ENCODE peak calls at places on chromosomes 16 and 17, in seven cellular contexts. G is uterus, H is lung, M is B cell, B is Caco-2, T is heart left ventricle, S is cardiac fibroblast. Z is an unnamed sample.

GRCh38 chr17:41717408-41718286 is 5.5 kb downstream of the GAST start:
- DNase-seq in G (no peak), H (no peak), M (no peak), B (no peak), T (no peak), S (peak), Z (no peak)

GRCh38 chr17:42284566-42284965 is 3.7 kb upstream of the STAT5A start:
- DNase-seq in G (peak), H (no peak), M (no peak), B (no peak), T (no peak), S (no peak), Z (no peak)

GRCh38 chr17:40541060-40541872 is 24.0 kb downstream of the CCR7 start:
- DNase-seq in G (peak), H (no peak), M (no peak), B (no peak), T (no peak), S (no peak), Z (peak)

GRCh38 chr16:51762081-51762995 is 611.3 kb upstream of the SALL1 start:
- DNase-seq in G (peak), H (peak), M (no peak), B (peak), T (peak), S (peak), Z (no peak)

GRCh38 chr16:18958621-18959578 is 24.8 kb upstream of the TMC7 start:
- DNase-seq in G (no peak), H (no peak), M (no peak), B (no peak), T (no peak), S (peak), Z (no peak)

GRCh38 chr17:40086150-40087044 is 14.0 kb downstream of the NR1D1 start:
- DNase-seq in G (peak), H (no peak), M (peak), B (peak), T (peak), S (peak), Z (no peak)

GRCh38 chr16:9091867-9092281 is 430 bp downstream of the HAPSTR1 start:
- DNase-seq in G (no peak), H (peak), M (no peak), B (no peak), T (peak), S (no peak), Z (peak)

GRCh38 chr17:73551756-73552155 is 92.5 kb downstream of the SDK2 start:
- DNase-seq in G (no peak), H (no peak), M (no peak), B (no peak), T (no peak), S (no peak), Z (no peak)

GRCh38 chr17:44850025-44850424 is 2.3 kb downstream of the HIGD1B start:
- DNase-seq in G (no peak), H (no peak), M (no peak), B (no peak), T (no peak), S (no peak), Z (no peak)

GRCh38 chr16:86862596-86862995 is 284.2 kb downstream of the FOXL1 start:
- DNase-seq in G (no peak), H (no peak), M (no peak), B (no peak), T (peak), S (no peak), Z (no peak)

GRCh38 chr16:85465328-85466307 is 147.5 kb upstream of the GSE1 start:
- DNase-seq in G (peak), H (no peak), M (no peak), B (no peak), T (peak), S (peak), Z (no peak)

GRCh38 chr16:50302472-50303005 is 36.2 kb downstream of the ADCY7 start:
- DNase-seq in G (peak), H (no peak), M (no peak), B (peak), T (no peak), S (no peak), Z (no peak)

GRCh38 chr16:26070595-26071170 is 378.9 kb downstream of the HS3ST4 start:
- DNase-seq in G (no peak), H (no peak), M (no peak), B (no peak), T (no peak), S (no peak), Z (no peak)

GRCh38 chr17:57260325-57261083 is 4.2 kb downstream of the MSI2 start:
- DNase-seq in G (no peak), H (no peak), M (no peak), B (no peak), T (no peak), S (no peak), Z (no peak)

GRCh38 chr16:88783391-88784073 is 1.5 kb downstream of the PIEZO1 start:
- DNase-seq in G (no peak), H (no peak), M (no peak), B (no peak), T (no peak), S (peak), Z (no peak)

GRCh38 chr17:28643979-28644781 is 778 bp downstream of the BLTP2 start:
- DNase-seq in G (no peak), H (peak), M (no peak), B (peak), T (peak), S (peak), Z (peak)

GRCh38 chr17:17351901-17352781 is 49.0 kb downstream of the NT5M start:
- DNase-seq in G (no peak), H (no peak), M (no peak), B (no peak), T (peak), S (peak), Z (no peak)

GRCh38 chr16:56888806-56889205 is 23.8 kb downstream of the SLC12A3 start:
- DNase-seq in G (no peak), H (no peak), M (peak), B (no peak), T (no peak), S (no peak), Z (peak)

GRCh38 chr17:3852561-3852960 is 6.5 kb upstream of the NCBP3 start:
- DNase-seq in G (no peak), H (no peak), M (no peak), B (no peak), T (no peak), S (peak), Z (no peak)
- TF ChIP-seq CTCF in G (no peak), H (no peak), M (no peak), B (no peak), T (no peak), S (no peak), Z (no peak)

DNA sequence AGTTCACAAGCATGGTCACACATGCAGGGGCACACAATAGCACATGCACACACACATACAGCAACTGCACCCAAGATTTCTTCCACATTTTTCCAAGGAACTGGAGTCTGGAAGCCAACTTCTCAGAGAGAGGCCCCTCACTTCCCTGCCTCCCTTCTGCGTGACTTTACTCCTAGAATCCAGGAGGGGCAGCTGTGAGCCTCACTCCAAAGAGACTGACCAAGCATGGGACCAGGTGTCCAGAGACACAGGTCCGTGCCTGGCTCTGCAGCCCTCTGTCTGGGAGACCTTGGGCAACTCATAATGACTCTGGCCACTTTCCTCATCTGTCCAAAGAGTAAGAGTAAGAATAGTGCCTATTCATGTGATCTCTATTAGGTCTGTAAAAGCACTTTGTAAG is 104.7 kb upstream of the TMEM132E start:
- DNase-seq in G (no peak), H (no peak), M (no peak), B (no peak), T (no peak), S (no peak), Z (no peak)
- TF ChIP-seq CTCF in G (no peak), H (no peak), M (no peak), B (peak), T (no peak), S (no peak), Z (no peak)

DNA sequence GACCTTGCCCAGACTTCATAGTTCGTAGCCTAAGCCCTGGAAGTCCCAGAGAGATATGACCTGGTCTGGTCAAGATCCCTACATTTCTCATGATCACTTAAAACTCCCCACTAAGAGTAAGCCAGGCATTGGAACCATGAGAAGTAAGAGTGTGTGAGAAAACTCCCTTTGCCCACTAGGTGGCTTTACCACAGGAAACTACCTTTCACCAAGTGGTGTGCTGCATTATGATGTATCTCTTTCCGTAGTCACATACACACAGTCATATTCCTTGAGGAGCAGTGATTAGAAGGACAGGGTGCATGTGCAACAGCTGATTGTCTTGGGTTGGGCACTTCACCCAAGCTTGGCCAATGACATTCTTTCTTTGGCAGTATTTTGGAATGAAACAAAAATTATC is 639.3 kb downstream of the KCNJ2 start:
- DNase-seq in G (no peak), H (no peak), M (no peak), B (no peak), T (no peak), S (peak), Z (no peak)
- TF ChIP-seq CTCF in G (no peak), H (no peak), M (no peak), B (peak), T (no peak), S (peak), Z (no peak)

GRCh38 chr17:19507673-19508326 is 25.9 kb upstream of the SLC47A1 start:
- DNase-seq in G (peak), H (peak), M (peak), B (peak), T (peak), S (peak), Z (peak)
- TF ChIP-seq CTCF in G (no peak), H (no peak), M (no peak), B (no peak), T (no peak), S (peak), Z (no peak)

GRCh38 chr17:37568350-37569053 is 40.7 kb downstream of the SYNRG start:
- DNase-seq in G (no peak), H (no peak), M (no peak), B (no peak), T (no peak), S (peak), Z (no peak)

GRCh38 chr17:37567137-37567927 is 41.9 kb downstream of the SYNRG start:
- DNase-seq in G (no peak), H (no peak), M (no peak), B (no peak), T (no peak), S (no peak), Z (no peak)

GRCh38 chr17:37571674-37572073 is 37.5 kb downstream of the SYNRG start:
- DNase-seq in G (no peak), H (no peak), M (no peak), B (no peak), T (no peak), S (no peak), Z (no peak)

GRCh38 chr17:37574427-37574826 is 34.8 kb downstream of the SYNRG start:
- DNase-seq in G (no peak), H (no peak), M (no peak), B (no peak), T (no peak), S (no peak), Z (no peak)

GRCh38 chr17:37570527-37571093 is 38.6 kb downstream of the SYNRG start:
- DNase-seq in G (no peak), H (peak), M (no peak), B (peak), T (peak), S (peak), Z (no peak)
- TF ChIP-seq CTCF in G (no peak), H (no peak), M (peak), B (peak), T (peak), S (peak), Z (peak)

GRCh38 chr17:2705888-2706795 is 5.4 kb downstream of the CLUH start:
- DNase-seq in G (no peak), H (no peak), M (no peak), B (no peak), T (peak), S (no peak), Z (no peak)

GRCh38 chr17:2709173-2709661 is 2.3 kb downstream of the CLUH start:
- DNase-seq in G (no peak), H (peak), M (no peak), B (no peak), T (no peak), S (no peak), Z (no peak)

GRCh38 chr17:2706911-2707510 is 4.6 kb downstream of the CLUH start:
- DNase-seq in G (no peak), H (no peak), M (no peak), B (peak), T (no peak), S (no peak), Z (no peak)

GRCh38 chr17:2708585-2709172 is 2.9 kb downstream of the CLUH start:
- DNase-seq in G (no peak), H (no peak), M (peak), B (no peak), T (no peak), S (no peak), Z (no peak)

DNA sequence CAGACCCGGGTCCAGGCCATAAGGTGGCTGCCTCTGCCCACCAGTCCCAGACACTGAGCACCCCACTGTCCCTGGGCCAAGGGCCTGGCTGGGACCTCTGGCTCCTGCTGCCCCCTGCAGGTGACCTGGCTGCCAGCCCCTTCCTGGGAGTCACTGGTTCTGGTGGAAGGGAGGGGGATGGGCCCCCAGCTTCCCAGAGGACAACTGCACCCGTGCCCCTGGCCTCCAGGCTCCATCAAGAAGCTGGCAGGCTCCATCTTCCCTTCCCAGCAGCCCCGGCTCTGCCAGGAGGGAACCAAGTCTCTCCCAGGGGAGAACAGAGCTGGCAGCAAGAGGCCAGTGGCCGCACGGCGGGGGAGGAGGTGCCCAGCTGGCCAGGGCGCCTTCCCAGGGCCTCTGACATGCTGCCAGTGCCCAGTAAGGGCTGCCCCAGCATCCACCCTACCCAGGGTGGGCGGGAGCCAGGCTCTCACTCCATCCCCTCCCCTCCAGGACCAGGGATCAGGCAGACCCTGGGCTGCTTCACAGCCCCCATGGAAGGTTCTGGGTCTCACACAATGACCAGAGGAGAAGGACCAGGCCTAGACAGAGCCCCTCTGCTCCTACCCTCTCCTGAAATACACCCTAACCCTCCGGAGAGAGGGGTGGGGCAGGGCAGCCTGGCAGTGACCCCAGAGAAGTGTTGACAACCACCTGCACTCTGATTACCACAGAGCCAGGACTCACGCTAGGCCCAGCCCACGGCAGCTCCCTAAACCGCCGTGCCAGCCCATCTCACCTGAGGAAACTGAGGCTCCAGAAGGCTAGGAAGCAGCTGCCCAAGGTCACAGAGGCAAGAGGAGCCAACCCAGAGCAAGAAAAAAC is 3.6 kb downstream of the CLUH start:
- DNase-seq in G (peak), H (no peak), M (no peak), B (no peak), T (peak), S (no peak), Z (no peak)
- TF ChIP-seq CTCF in G (no peak), H (no peak), M (no peak), B (peak), T (peak), S (peak), Z (no peak)

DNA sequence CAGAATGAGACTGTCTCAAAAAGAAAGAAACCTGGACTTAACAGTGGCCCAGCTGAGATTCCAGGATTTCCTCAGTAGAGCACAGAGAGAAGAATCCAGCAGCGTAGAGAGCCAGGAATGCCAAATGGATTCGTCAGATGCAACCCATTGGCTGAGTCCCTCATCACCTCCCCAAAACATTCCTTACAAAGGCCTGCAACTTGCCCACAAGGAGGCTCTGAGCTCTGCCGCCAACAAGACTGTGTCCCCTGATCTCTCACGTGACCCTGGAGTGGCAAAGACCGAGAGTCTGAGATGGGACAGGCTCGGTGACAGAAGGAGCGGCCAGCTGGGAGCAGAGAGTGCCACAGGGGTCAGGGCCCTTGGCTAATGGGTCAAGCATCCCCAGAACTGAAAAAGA is 6.9 kb upstream of the CHMP6 start:
- DNase-seq in G (peak), H (no peak), M (no peak), B (no peak), T (no peak), S (peak), Z (peak)
- TF ChIP-seq CTCF in G (no peak), H (no peak), M (no peak), B (no peak), T (no peak), S (peak), Z (no peak)

DNA sequence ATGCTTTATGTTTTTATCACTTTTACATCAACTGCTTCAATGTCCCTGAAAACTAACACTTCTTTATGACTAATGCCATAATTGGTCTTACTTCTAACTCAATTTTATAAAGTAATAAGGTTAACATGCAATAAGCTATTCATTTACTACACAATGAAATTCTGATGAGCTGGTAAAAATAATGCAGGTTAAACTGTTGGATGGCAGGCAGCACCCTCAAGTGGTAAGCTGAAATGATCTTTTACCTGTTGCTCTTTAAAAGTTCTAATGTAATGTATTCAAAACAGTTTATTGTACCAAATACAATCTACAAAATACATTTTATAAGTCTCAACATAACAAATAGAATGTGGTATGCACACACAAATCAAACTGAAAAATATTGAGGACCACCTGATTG is 1280.3 kb downstream of the CDH8 start:
- DNase-seq in G (no peak), H (no peak), M (no peak), B (no peak), T (no peak), S (no peak), Z (no peak)
- TF ChIP-seq CTCF in G (no peak), H (no peak), M (no peak), B (no peak), T (no peak), S (no peak), Z (no peak)

DNA sequence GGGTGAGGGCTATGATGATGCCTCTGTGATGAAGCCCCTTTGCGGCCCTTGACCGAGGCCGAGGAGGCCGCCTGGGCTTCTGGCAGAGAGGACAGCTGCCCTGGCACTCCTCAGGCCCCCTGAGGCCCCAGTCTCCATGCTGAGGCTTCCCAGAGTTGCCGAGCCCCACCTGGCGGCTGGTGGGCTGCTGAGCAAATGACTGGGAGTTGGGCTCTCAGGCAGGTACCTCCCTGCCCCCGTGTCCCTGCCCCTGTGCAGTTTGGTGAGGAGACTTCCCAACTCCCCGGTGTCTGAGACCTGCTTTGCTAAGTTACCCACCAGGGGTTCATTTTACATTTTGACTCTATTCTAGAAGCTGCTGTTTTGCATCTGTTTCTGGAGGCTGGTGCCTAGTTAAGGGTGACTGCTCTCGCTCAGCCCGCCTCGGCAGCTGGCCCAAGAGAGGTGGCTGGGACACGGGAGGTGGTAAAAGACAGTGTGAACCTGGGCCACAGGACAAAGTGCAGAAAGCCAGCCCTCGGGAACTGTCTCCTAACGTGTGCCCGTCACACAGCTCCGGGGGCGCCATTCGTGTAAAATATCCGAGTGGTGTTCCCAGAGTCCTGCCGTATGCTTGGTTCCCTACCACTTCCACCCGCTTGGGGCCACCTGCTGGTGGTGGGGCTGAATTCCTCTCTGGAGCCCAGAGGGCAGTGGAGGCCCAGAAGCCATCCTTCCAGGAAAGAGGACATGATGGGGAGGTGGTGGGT is 134.5 kb downstream of the RAB11FIP4 start:
- DNase-seq in G (no peak), H (no peak), M (no peak), B (no peak), T (no peak), S (no peak), Z (no peak)
- TF ChIP-seq CTCF in G (no peak), H (no peak), M (no peak), B (peak), T (no peak), S (peak), Z (no peak)

GRCh38 chr17:77542551-77543490 is 402.1 kb downstream of the SEC14L1 start:
- DNase-seq in G (peak), H (peak), M (peak), B (peak), T (peak), S (peak), Z (peak)
- TF ChIP-seq CTCF in G (peak), H (peak), M (peak), B (peak), T (peak), S (peak), Z (peak)

Z was measured in CD14-positive monocyte.